ENCODE peak calls at places on chromosomes 3 and 15, in four cellular contexts. N is germinal center, D is SJSA1, V is small intestine. I is an unnamed sample.

GRCh38 chr3:71409352-71409751 is 174.2 kb downstream of the FOXP1 start:
- DNase-seq in N (no peak), D (no peak), V (no peak), I (no peak)

GRCh38 chr15:44694416-44694815 is 16.7 kb downstream of the PATL2 start:
- DNase-seq in N (no peak), D (no peak), V (no peak), I (no peak)

GRCh38 chr15:83899670-83900069 is 245.7 kb downstream of the ADAMTSL3 start:
- DNase-seq in N (no peak), D (no peak), V (no peak), I (no peak)

GRCh38 chr3:194330579-194330978 is 20.5 kb downstream of the CPN2 start:
- DNase-seq in N (no peak), D (no peak), V (no peak), I (peak)

GRCh38 chr3:9398715-9399708 is 1.6 kb downstream of the SETD5 start:
- DNase-seq in N (peak), D (no peak), V (peak), I (no peak)

GRCh38 chr15:48800811-48801460 is 9.9 kb downstream of the CEP152 start:
- DNase-seq in N (peak), D (no peak), V (peak), I (no peak)

GRCh38 chr15:26804063-26804804 is 31.4 kb upstream of the GABRB3 start:
- DNase-seq in N (no peak), D (no peak), V (no peak), I (no peak)

GRCh38 chr15:65171428-65171827 is 13.7 kb downstream of the CLPX start:
- DNase-seq in N (no peak), D (no peak), V (no peak), I (no peak)

GRCh38 chr3:188904670-188905069 is 267.1 kb upstream of the TPRG1 start:
- DNase-seq in N (no peak), D (no peak), V (no peak), I (no peak)

GRCh38 chr3:61964566-61964965 is 403.2 kb downstream of the PTPRG start:
- DNase-seq in N (no peak), D (no peak), V (no peak), I (no peak)

GRCh38 chr3:69866988-69867720 is 127.9 kb downstream of the MITF start:
- DNase-seq in N (no peak), D (no peak), V (no peak), I (no peak)

GRCh38 chr15:51281368-51281967 is 56.9 kb downstream of the CYP19A1 start:
- DNase-seq in N (peak), D (peak), V (peak), I (peak)

GRCh38 chr15:59138243-59138642 is 33.3 kb downstream of the CCNB2 start:
- DNase-seq in N (peak), D (peak), V (peak), I (no peak)

GRCh38 chr3:188607810-188608209 is 453.9 kb downstream of the LPP start:
- DNase-seq in N (no peak), D (no peak), V (no peak), I (no peak)

GRCh38 chr15:49415638-49416037 is 7.4 kb upstream of the FGF7 start:
- DNase-seq in N (no peak), D (no peak), V (no peak), I (no peak)

GRCh38 chr15:100448481-100448880 is 80.3 kb downstream of the CERS3 start:
- DNase-seq in N (no peak), D (no peak), V (no peak), I (no peak)

GRCh38 chr15:90597477-90598052 is 67.8 kb downstream of the CRTC3 start:
- DNase-seq in N (peak), D (no peak), V (peak), I (no peak)

GRCh38 chr3:74344865-74345264 is 269.6 kb downstream of the CNTN3 start:
- DNase-seq in N (no peak), D (no peak), V (no peak), I (no peak)

GRCh38 chr3:101288294-101288693 is 32.1 kb downstream of the IMPG2 start:
- DNase-seq in N (no peak), D (no peak), V (no peak), I (no peak)

GRCh38 chr15:88882745-88883144 is 12.6 kb downstream of the HAPLN3 start:
- DNase-seq in N (no peak), D (peak), V (no peak), I (no peak)

GRCh38 chr15:37046876-37047614 is 53.3 kb downstream of the MEIS2 start:
- DNase-seq in N (no peak), D (no peak), V (peak), I (no peak)

GRCh38 chr3:66761093-66761780 is 236.9 kb upstream of the KBTBD8 start:
- DNase-seq in N (no peak), D (no peak), V (no peak), I (no peak)

GRCh38 chr15:70385052-70385451 is 287.3 kb upstream of the TLE3 start:
- DNase-seq in N (no peak), D (no peak), V (no peak), I (no peak)

GRCh38 chr15:48477795-48478360 is 146.6 kb downstream of the DUT start:
- DNase-seq in N (no peak), D (no peak), V (no peak), I (no peak)

GRCh38 chr15:32774022-32774421 is 56.2 kb downstream of the GREM1 start:
- DNase-seq in N (no peak), D (peak), V (no peak), I (no peak)

GRCh38 chr15:27692438-27692837 is 406.7 kb downstream of the OCA2 start:
- DNase-seq in N (no peak), D (no peak), V (no peak), I (no peak)

GRCh38 chr3:165835431-165835830 is 1.8 kb downstream of the BCHE start:
- DNase-seq in N (no peak), D (no peak), V (no peak), I (no peak)

GRCh38 chr3:59308684-59309083 is 258.9 kb upstream of the CFAP20DC start:
- DNase-seq in N (no peak), D (no peak), V (no peak), I (no peak)

GRCh38 chr15:89389841-89390603 is 55.4 kb upstream of the POLG start:
- DNase-seq in N (no peak), D (no peak), V (no peak), I (no peak)

GRCh38 chr15:42694398-42694797 is 42.5 kb downstream of the CDAN1 start:
- DNase-seq in N (no peak), D (no peak), V (no peak), I (no peak)

GRCh38 chr3:36201546-36201945 is 178.8 kb upstream of the STAC start:
- DNase-seq in N (no peak), D (no peak), V (no peak), I (no peak)

GRCh38 chr3:196666001-196666867 is 26.7 kb downstream of the NRROS start:
- DNase-seq in N (no peak), D (peak), V (peak), I (peak)

GRCh38 chr15:92901053-92901761 is 1.1 kb downstream of the CHD2 start:
- DNase-seq in N (no peak), D (no peak), V (peak), I (no peak)

GRCh38 chr3:30620402-30621360 is 14.3 kb downstream of the TGFBR2 start:
- DNase-seq in N (no peak), D (no peak), V (no peak), I (no peak)